ENCODE peak calls at places on chromosomes 2 and 18, in ten cellular contexts. B is upper lobe of right lung, P is Panc1, R is psoas muscle, J is stomach, U is mucosa of descending colon, W is A549, E is fibroblast of pulmonary artery, Q is fibroblast of lung, O is cardiac fibroblast. T is an unnamed sample.

GRCh38 chr18:57803119-57803969 is at the start of gene ATP8B1:
- DNase-seq in B (peak; percentile 98), P (no peak), R (peak; percentile 86), J (peak; percentile 98), U (peak; percentile 98), W (peak; percentile 55), E (peak; percentile 68), Q (peak; percentile 74), O (peak; percentile 77), T (peak; percentile 97)

GRCh38 chr18:12048827-12049175 is 44.8 kb upstream of the ANKRD62 start:
- DNase-seq in B (no peak), P (no peak), R (no peak), J (no peak), U (no peak), W (no peak), E (peak; percentile 35), Q (peak; percentile 63), O (peak; percentile 74), T (no peak)

GRCh38 chr2:234288974-234289455 is 207.9 kb downstream of the ARL4C start:
- DNase-seq in B (peak; percentile 80), P (no peak), R (peak; percentile 70), J (peak; percentile 74), U (peak; percentile 72), W (peak; percentile 33), E (peak; percentile 58), Q (peak; percentile 53), O (peak; percentile 60), T (no peak)

GRCh38 chr2:207014424-207014823 is 75.1 kb downstream of the CPO start:
- DNase-seq in B (no peak), P (no peak), R (no peak), J (no peak), U (no peak), W (no peak), E (no peak), Q (no peak), O (no peak), T (no peak)

GRCh38 chr2:176589287-176589686 is 320.0 kb downstream of the MTX2 start:
- DNase-seq in B (no peak), P (no peak), R (no peak), J (no peak), U (no peak), W (no peak), E (no peak), Q (no peak), O (no peak), T (no peak)

GRCh38 chr2:38912619-38913018 is 22.9 kb downstream of the ARHGEF33 start:
- DNase-seq in B (no peak), P (no peak), R (no peak), J (no peak), U (no peak), W (no peak), E (no peak), Q (no peak), O (no peak), T (no peak)

GRCh38 chr2:188199716-188200128 is 92.0 kb upstream of the GULP1 start:
- DNase-seq in B (no peak), P (peak; percentile 12), R (no peak), J (no peak), U (no peak), W (peak; percentile 25), E (peak; percentile 84), Q (peak; percentile 62), O (peak; percentile 88), T (no peak)

GRCh38 chr2:177302552-177302951 is 38.0 kb upstream of the NFE2L2 start:
- DNase-seq in B (no peak), P (no peak), R (no peak), J (no peak), U (no peak), W (no peak), E (no peak), Q (no peak), O (no peak), T (no peak)

GRCh38 chr2:17539596-17539992 is 902 bp upstream of the VSNL1 start:
- DNase-seq in B (no peak), P (no peak), R (no peak), J (no peak), U (peak; percentile 74), W (no peak), E (peak; percentile 18), Q (peak; percentile 58), O (no peak), T (peak; percentile 24)

GRCh38 chr2:237471457-237472186 is 15.4 kb upstream of the MLPH start:
- DNase-seq in B (peak; percentile 84), P (no peak), R (peak; percentile 76), J (peak; percentile 79), U (peak; percentile 61), W (peak; percentile 83), E (no peak), Q (peak; percentile 66), O (peak; percentile 79), T (no peak)

GRCh38 chr2:171297951-171298350 is 135.8 kb downstream of the METTL8 start:
- DNase-seq in B (no peak), P (no peak), R (no peak), J (no peak), U (no peak), W (no peak), E (no peak), Q (peak; percentile 8), O (peak; percentile 48), T (no peak)

GRCh38 chr2:128557069-128557468 is 238.4 kb upstream of the HS6ST1 start:
- DNase-seq in B (no peak), P (no peak), R (no peak), J (peak; percentile 10), U (no peak), W (no peak), E (no peak), Q (no peak), O (no peak), T (no peak)

GRCh38 chr18:25228410-25228809 is 123.6 kb downstream of the ZNF521 start:
- DNase-seq in B (no peak), P (no peak), R (no peak), J (no peak), U (no peak), W (no peak), E (no peak), Q (no peak), O (no peak), T (no peak)

GRCh38 chr2:31138037-31138962 is at the start of gene GALNT14:
- DNase-seq in B (peak; percentile 79), P (no peak), R (peak; percentile 71), J (peak; percentile 53), U (peak; percentile 50), W (peak; percentile 96), E (peak; percentile 9), Q (peak; percentile 19), O (peak; percentile 23), T (peak; percentile 90)

GRCh38 chr2:233081232-233081730 is 21.1 kb downstream of the INPP5D start:
- DNase-seq in B (peak; percentile 48), P (no peak), R (no peak), J (no peak), U (no peak), W (no peak), E (no peak), Q (no peak), O (no peak), T (no peak)

GRCh38 chr2:24885221-24886113 is 34.6 kb downstream of the ADCY3 start:
- DNase-seq in B (no peak), P (no peak), R (no peak), J (no peak), U (no peak), W (no peak), E (no peak), Q (peak; percentile 66), O (no peak), T (no peak)

GRCh38 chr2:216589779-216590178 is 43.4 kb upstream of the IGFBP2 start:
- DNase-seq in B (no peak), P (no peak), R (no peak), J (no peak), U (no peak), W (no peak), E (no peak), Q (no peak), O (no peak), T (no peak)

GRCh38 chr18:58868440-58868839 is 3.8 kb downstream of the ZNF532 start:
- DNase-seq in B (no peak), P (no peak), R (no peak), J (no peak), U (no peak), W (no peak), E (no peak), Q (no peak), O (no peak), T (no peak)
- TF ChIP-seq CTCF in B (no peak), P (no peak), R (no peak), J (no peak), U (no peak), W (no peak), E (no peak), Q (no peak), O (no peak), T (no peak)

GRCh38 chr2:119223521-119224390 is at the start of gene STEAP3:
- DNase-seq in B (peak; percentile 87), P (no peak), R (peak; percentile 91), J (peak; percentile 93), U (peak; percentile 89), W (peak; percentile 69), E (peak; percentile 40), Q (peak; percentile 43), O (peak; percentile 42), T (peak; percentile 94)
- TF ChIP-seq CTCF in B (no peak), P (no peak), R (no peak), J (no peak), U (no peak), W (no peak), E (no peak), Q (no peak), O (no peak), T (no peak)

GRCh38 chr2:118554616-118555015 is 292.8 kb downstream of the EN1 start:
- DNase-seq in B (no peak), P (no peak), R (no peak), J (no peak), U (no peak), W (no peak), E (peak; percentile 4), Q (peak; percentile 2), O (peak; percentile 7), T (no peak)
- TF ChIP-seq CTCF in B (no peak), P (no peak), R (no peak), J (no peak), U (no peak), W (no peak), E (peak; percentile 24), Q (no peak), O (peak; percentile 16), T (no peak)

GRCh38 chr2:138718405-138718804 is 61.8 kb downstream of the NXPH2 start:
- DNase-seq in B (no peak), P (no peak), R (no peak), J (no peak), U (no peak), W (no peak), E (no peak), Q (no peak), O (no peak), T (no peak)

GRCh38 chr2:138712212-138712979 is 67.8 kb downstream of the NXPH2 start:
- DNase-seq in B (no peak), P (no peak), R (no peak), J (no peak), U (no peak), W (no peak), E (no peak), Q (peak; percentile 42), O (peak; percentile 57), T (no peak)

GRCh38 chr2:138713069-138713496 is 67.1 kb downstream of the NXPH2 start:
- DNase-seq in B (no peak), P (no peak), R (no peak), J (no peak), U (no peak), W (no peak), E (no peak), Q (no peak), O (no peak), T (no peak)

GRCh38 chr2:138713509-138713908 is 66.7 kb downstream of the NXPH2 start:
- DNase-seq in B (no peak), P (no peak), R (no peak), J (no peak), U (no peak), W (no peak), E (no peak), Q (no peak), O (no peak), T (no peak)

GRCh38 chr2:138716183-138716582 is 64.0 kb downstream of the NXPH2 start:
- DNase-seq in B (no peak), P (no peak), R (no peak), J (no peak), U (no peak), W (no peak), E (no peak), Q (no peak), O (no peak), T (no peak)
- TF ChIP-seq CTCF in B (no peak), P (peak; percentile 27), R (no peak), J (no peak), U (no peak), W (peak; percentile 17), E (no peak), Q (no peak), O (no peak), T (no peak)